ENCODE peak calls at places on chromosomes 13 and 19, in ten cellular contexts. D is astrocyte of the spinal cord; F is left lung; B is fibroblast of lung; I is GM20000; C is neural crest cell; V is CD8-positive, alpha-beta T cell; J is omental fat pad; E is GM12878; N is neural progenitor cell. K is an unnamed sample.

GRCh38 chr13:24270639-24271131 is 38.7 kb upstream of the C1QTNF9 start:
- DNase-seq in D (peak), F (peak), B (peak), I (peak), C (peak), V (peak), J (no peak), E (peak), N (peak), K (no peak)

GRCh38 chr13:42545842-42546241 is 28.1 kb upstream of the TNFSF11 start:
- DNase-seq in D (no peak), F (no peak), B (no peak), I (no peak), C (no peak), V (no peak), J (no peak), E (no peak), N (peak), K (no peak)

GRCh38 chr13:112987625-112988024 is 18.6 kb downstream of the MCF2L start:
- DNase-seq in D (no peak), F (peak), B (no peak), I (no peak), C (no peak), V (no peak), J (no peak), E (no peak), N (no peak), K (no peak)

GRCh38 chr19:43674630-43674982 is 4.6 kb upstream of the PLAUR start:
- DNase-seq in D (no peak), F (no peak), B (peak), I (no peak), C (no peak), V (no peak), J (no peak), E (no peak), N (no peak), K (no peak)

GRCh38 chr19:4130635-4131438 is 6.9 kb upstream of the MAP2K2 start:
- DNase-seq in D (peak), F (no peak), B (peak), I (no peak), C (no peak), V (no peak), J (no peak), E (no peak), N (no peak), K (no peak)

GRCh38 chr19:14073925-14074838 is 1.6 kb downstream of the MISP3 start:
- DNase-seq in D (no peak), F (no peak), B (no peak), I (peak), C (no peak), V (peak), J (peak), E (no peak), N (no peak), K (no peak)

GRCh38 chr13:40181203-40181845 is 485.1 kb downstream of the FOXO1 start:
- DNase-seq in D (peak), F (no peak), B (peak), I (no peak), C (no peak), V (no peak), J (no peak), E (no peak), N (no peak), K (no peak)

GRCh38 chr19:37718357-37718756 is 1.2 kb downstream of the ZNF607 start:
- DNase-seq in D (no peak), F (no peak), B (no peak), I (no peak), C (no peak), V (no peak), J (no peak), E (no peak), N (peak), K (no peak)

GRCh38 chr19:6362351-6362801 is 1.0 kb downstream of the CLPP start:
- DNase-seq in D (no peak), F (no peak), B (peak), I (no peak), C (no peak), V (peak), J (no peak), E (no peak), N (no peak), K (no peak)

GRCh38 chr19:3599776-3600183 is 6.9 kb downstream of the TBXA2R start:
- DNase-seq in D (no peak), F (no peak), B (no peak), I (no peak), C (no peak), V (no peak), J (no peak), E (no peak), N (peak), K (no peak)

GRCh38 chr13:56351041-56351440 is 789.7 kb upstream of the PRR20A start:
- DNase-seq in D (no peak), F (no peak), B (no peak), I (no peak), C (no peak), V (no peak), J (no peak), E (no peak), N (peak), K (no peak)

GRCh38 chr19:51094696-51095279 is 12.1 kb upstream of the KLK14 start:
- DNase-seq in D (no peak), F (no peak), B (no peak), I (peak), C (peak), V (peak), J (no peak), E (no peak), N (peak), K (no peak)

DNA sequence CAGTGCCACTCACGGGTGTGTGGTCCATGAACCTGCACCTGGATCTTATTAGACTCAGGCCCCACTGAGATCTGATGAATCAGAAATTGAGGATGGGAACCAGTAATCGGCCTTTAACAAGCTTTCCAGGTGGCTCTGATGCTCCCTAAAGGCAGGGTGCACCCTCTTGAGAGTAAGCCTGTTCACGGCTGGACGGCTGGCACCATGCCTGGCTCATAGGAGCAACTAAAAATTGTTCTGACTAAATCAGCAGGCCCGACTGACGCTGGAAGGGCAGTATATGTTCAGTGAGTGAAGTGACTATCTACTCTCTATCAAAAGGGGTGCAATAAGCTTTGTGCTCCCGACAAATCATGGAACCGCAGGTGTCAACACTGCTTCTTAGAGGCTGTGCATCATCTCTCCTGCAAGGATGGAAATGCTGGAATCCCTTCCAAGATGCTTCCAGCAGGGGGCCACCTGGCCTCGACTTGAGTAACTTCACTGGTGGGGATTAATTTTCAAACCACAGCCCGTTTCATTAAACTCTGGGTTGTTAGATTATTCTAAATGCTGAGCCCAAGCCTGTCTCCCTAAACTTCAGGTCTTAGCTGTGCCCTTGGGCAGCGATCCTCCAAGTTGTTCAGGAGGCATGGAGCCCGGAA is 28.4 kb downstream of the TMTC4 start:
- DNase-seq in D (peak), F (no peak), B (peak), I (no peak), C (peak), V (no peak), J (no peak), E (no peak), N (peak), K (no peak)
- TF ChIP-seq CTCF in D (peak), F (no peak), B (peak), I (peak), C (peak), V (no peak), J (no peak), E (peak), N (peak), K (peak)

DNA sequence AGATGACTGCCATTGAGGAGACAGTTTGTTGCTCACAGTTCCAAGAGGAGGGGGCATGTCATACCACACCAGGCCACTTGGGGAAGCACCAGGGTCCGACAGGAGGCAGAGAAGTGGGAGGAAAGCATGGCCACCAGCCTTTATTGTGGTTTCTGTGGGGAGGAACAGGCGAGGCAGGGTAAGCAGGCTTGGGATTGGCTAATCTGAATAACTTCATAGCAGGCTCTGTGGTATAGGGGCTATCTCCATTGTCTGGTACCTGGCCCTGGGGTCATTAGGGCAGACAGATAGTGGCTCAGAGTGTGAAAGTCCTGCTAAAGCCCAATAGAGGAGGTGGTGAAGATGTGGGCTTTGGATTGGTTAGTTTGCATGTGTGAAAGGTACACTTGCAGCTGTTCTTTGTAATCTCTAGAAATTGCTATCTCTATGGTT is 35.5 kb downstream of the CBY2 start:
- DNase-seq in D (no peak), F (no peak), B (no peak), I (peak), C (no peak), V (no peak), J (no peak), E (no peak), N (no peak), K (no peak)
- TF ChIP-seq CTCF in D (peak), F (no peak), B (no peak), I (no peak), C (no peak), V (no peak), J (no peak), E (peak), N (peak), K (peak)

DNA sequence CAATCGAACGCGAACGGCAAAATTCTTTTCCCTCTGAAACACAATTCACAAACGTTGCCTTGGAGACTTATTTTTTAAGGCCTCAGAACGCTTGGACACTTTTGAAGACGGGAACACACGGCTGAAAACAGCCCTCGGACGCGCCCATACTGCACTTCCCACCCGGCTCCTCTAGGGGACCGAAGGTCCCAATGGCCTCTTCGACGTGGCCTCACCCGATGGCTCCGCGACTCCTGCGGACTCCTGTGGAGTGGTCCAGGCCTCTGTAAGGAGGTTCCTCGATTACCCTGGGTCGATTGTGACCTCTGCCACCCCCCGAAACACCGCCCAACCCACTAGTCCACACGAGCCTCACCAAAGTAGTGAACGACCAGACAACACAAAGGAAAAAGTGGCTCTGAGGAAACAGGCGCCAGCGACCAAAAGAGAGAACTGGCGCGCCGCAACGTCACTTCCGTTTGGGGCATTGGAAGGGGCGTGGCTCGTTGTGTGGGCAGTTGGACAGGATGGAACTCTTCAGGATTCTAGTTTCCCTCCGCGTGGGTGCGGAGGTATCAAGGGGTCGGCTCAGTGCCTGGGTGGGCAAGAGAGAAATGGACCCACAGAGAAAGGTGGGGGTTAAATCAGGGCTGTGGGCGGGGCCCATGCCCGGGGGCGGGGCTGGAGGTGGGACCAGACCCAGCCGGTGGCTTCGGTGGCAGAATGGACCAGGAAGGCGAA is at the start of gene ZNF560:
- DNase-seq in D (peak), F (no peak), B (peak), I (no peak), C (no peak), V (no peak), J (no peak), E (no peak), N (no peak), K (no peak)
- TF ChIP-seq CTCF in D (peak), F (no peak), B (peak), I (no peak), C (no peak), V (no peak), J (no peak), E (no peak), N (peak), K (no peak)

DNA sequence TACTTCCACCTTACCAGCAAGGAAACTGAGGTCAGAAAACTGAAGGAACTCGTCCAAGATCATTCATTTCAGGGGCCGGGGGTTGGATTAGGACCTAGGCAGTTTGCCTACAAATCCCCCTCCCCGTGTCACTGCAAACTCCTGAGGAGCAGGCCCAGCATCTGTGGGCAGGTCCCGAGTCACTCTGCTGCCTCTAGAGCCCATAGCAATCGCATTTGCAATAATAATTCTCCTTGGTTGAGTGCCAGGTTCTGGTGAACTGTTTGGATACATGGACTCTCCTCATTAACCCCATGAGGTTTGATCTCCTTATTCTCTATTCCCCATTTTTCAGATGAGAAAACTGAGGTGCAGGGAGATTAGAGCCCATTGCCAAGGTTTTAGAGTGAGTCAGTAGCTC is 903 bp downstream of the PIN1 start:
- DNase-seq in D (peak), F (no peak), B (peak), I (no peak), C (no peak), V (no peak), J (no peak), E (no peak), N (no peak), K (no peak)
- TF ChIP-seq CTCF in D (no peak), F (no peak), B (no peak), I (no peak), C (no peak), V (no peak), J (no peak), E (no peak), N (no peak), K (no peak)

GRCh38 chr13:44068169-44068568 is 188.5 kb downstream of the LACC1 start:
- DNase-seq in D (peak), F (no peak), B (peak), I (no peak), C (no peak), V (no peak), J (no peak), E (no peak), N (no peak), K (no peak)
- TF ChIP-seq CTCF in D (no peak), F (no peak), B (no peak), I (no peak), C (no peak), V (no peak), J (no peak), E (no peak), N (no peak), K (no peak)

DNA sequence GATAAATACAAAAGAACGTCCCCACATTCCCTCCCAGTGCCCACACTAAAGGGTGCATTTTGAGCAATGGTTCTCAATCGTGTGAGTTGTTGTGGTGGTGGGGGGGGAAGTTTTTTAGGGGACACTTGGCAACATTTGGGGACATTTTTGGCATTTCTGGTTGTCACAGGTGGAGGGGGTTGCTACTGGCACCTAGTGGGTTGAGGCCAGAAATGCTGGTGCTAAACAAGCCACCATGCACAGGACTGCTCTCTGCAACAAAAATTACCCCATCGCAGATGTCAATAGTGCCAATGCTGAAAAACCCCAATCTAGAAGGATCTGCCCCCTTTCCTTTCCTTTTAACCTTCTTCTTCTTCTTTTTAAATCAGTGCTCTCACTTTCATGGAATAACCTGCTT is 453.3 kb downstream of the TSHZ3 start:
- DNase-seq in D (no peak), F (no peak), B (no peak), I (no peak), C (no peak), V (no peak), J (no peak), E (no peak), N (peak), K (no peak)
- TF ChIP-seq CTCF in D (no peak), F (no peak), B (no peak), I (no peak), C (no peak), V (no peak), J (no peak), E (no peak), N (peak), K (no peak)

GRCh38 chr13:76421011-76421410 is 465.2 kb downstream of the KCTD12 start:
- DNase-seq in D (no peak), F (no peak), B (no peak), I (no peak), C (no peak), V (no peak), J (no peak), E (no peak), N (no peak), K (no peak)
- TF ChIP-seq CTCF in D (no peak), F (no peak), B (no peak), I (no peak), C (no peak), V (no peak), J (no peak), E (no peak), N (no peak), K (no peak)

GRCh38 chr19:57949296-57949695 is 1.8 kb upstream of the ZNF256 start:
- DNase-seq in D (no peak), F (no peak), B (no peak), I (no peak), C (no peak), V (no peak), J (no peak), E (no peak), N (no peak), K (no peak)

GRCh38 chr19:57949702-57950101 is 2.2 kb upstream of the ZNF256 start:
- DNase-seq in D (no peak), F (no peak), B (no peak), I (no peak), C (no peak), V (no peak), J (no peak), E (no peak), N (no peak), K (no peak)

GRCh38 chr19:57954996-57955395 is 7.5 kb upstream of the ZNF256 start:
- DNase-seq in D (no peak), F (no peak), B (no peak), I (no peak), C (no peak), V (no peak), J (no peak), E (no peak), N (no peak), K (no peak)
- TF ChIP-seq CTCF in D (no peak), F (no peak), B (no peak), I (no peak), C (no peak), V (no peak), J (no peak), E (no peak), N (no peak), K (no peak)

K was measured in type B pancreatic cell.